ENCODE peak calls at places on chromosomes 12 and 14, in four cellular contexts. I is MM.1S, Z is mammary epithelial cell, P is fibroblast of lung. N is an unnamed sample.

GRCh38 chr14:68966872-68967301 is 12.2 kb downstream of the ACTN1 start:
- DNase-seq in I (no peak), Z (no peak), P (no peak), N (no peak)

GRCh38 chr14:22977684-22978486 is 4.5 kb downstream of the AJUBA start:
- DNase-seq in I (no peak), Z (peak; percentile 38), P (peak; percentile 77), N (peak; percentile 85)

GRCh38 chr14:90880282-90880681 is 64.1 kb upstream of the TTC7B start:
- DNase-seq in I (no peak), Z (no peak), P (no peak), N (no peak)

GRCh38 chr12:92389466-92389865 is 243.8 kb upstream of the BTG1 start:
- DNase-seq in I (no peak), Z (no peak), P (no peak), N (no peak)

GRCh38 chr14:101704140-101704539 is 57.4 kb upstream of the PPP2R5C start:
- DNase-seq in I (no peak), Z (no peak), P (no peak), N (no peak)

GRCh38 chr14:54893151-54893760 is 9.4 kb downstream of the GCH1 start:
- DNase-seq in I (no peak), Z (peak; percentile 86), P (peak; percentile 55), N (no peak)

GRCh38 chr12:49789992-49790391 is 38.2 kb downstream of the NCKAP5L start:
- DNase-seq in I (no peak), Z (no peak), P (no peak), N (no peak)

GRCh38 chr12:120439646-120440247 is 1.8 kb downstream of the COX6A1 start:
- DNase-seq in I (peak; percentile 47), Z (peak; percentile 57), P (peak; percentile 51), N (peak; percentile 30)

GRCh38 chr12:91529829-91530228 is 347.2 kb upstream of the DCN start:
- DNase-seq in I (no peak), Z (peak; percentile 76), P (peak; percentile 12), N (no peak)

GRCh38 chr12:43805149-43805856 is 814 bp downstream of the TWF1 start:
- DNase-seq in I (peak; percentile 21), Z (peak; percentile 16), P (peak; percentile 9), N (no peak)

GRCh38 chr12:91606662-91607377 is 424.2 kb upstream of the DCN start:
- DNase-seq in I (no peak), Z (no peak), P (no peak), N (no peak)

GRCh38 chr14:74975059-74975810 is 19.8 kb upstream of the PGF start:
- DNase-seq in I (no peak), Z (no peak), P (no peak), N (no peak)

GRCh38 chr12:4274396-4274959 is 916 bp downstream of the CCND2 start:
- DNase-seq in I (no peak), Z (peak; percentile 51), P (no peak), N (no peak)

GRCh38 chr12:90048918-90049317 is 340.3 kb upstream of the ATP2B1 start:
- DNase-seq in I (no peak), Z (peak; percentile 12), P (no peak), N (no peak)

GRCh38 chr12:15273896-15274295 is 48.4 kb upstream of the PTPRO start:
- DNase-seq in I (peak; percentile 49), Z (no peak), P (no peak), N (no peak)

GRCh38 chr12:64092507-64092906 is 129.6 kb downstream of the KICS2 start:
- DNase-seq in I (no peak), Z (no peak), P (no peak), N (no peak)

GRCh38 chr14:93271111-93271510 is 61.7 kb downstream of the BTBD7 start:
- DNase-seq in I (no peak), Z (no peak), P (no peak), N (no peak)

GRCh38 chr12:66453111-66453510 is 150.8 kb downstream of the HELB start:
- DNase-seq in I (no peak), Z (no peak), P (no peak), N (no peak)

GRCh38 chr12:94982456-94982855 is 21.0 kb downstream of the NDUFA12 start:
- DNase-seq in I (no peak), Z (no peak), P (peak; percentile 45), N (no peak)

GRCh38 chr12:34286934-34287333 is 264.6 kb downstream of the ALG10 start:
- DNase-seq in I (no peak), Z (no peak), P (no peak), N (no peak)

GRCh38 chr12:74337951-74338350 is 199.7 kb upstream of the ATXN7L3B start:
- DNase-seq in I (no peak), Z (peak; percentile 66), P (peak; percentile 81), N (peak; percentile 15)

GRCh38 chr14:20866963-20867362 is 24.2 kb upstream of the RNASE3 start:
- DNase-seq in I (no peak), Z (peak; percentile 17), P (no peak), N (no peak)

GRCh38 chr14:105493921-105494605 is 3.0 kb downstream of the TEDC1 start:
- DNase-seq in I (no peak), Z (no peak), P (no peak), N (no peak)

GRCh38 chr12:6608592-6609311 is 1.6 kb upstream of the CHD4 start:
- DNase-seq in I (no peak), Z (no peak), P (no peak), N (no peak)

GRCh38 chr12:5390174-5390799 is 41.6 kb upstream of the NTF3 start:
- DNase-seq in I (no peak), Z (no peak), P (peak; percentile 13), N (peak; percentile 4)

GRCh38 chr12:79140711-79141110 is 276.1 kb downstream of the SYT1 start:
- DNase-seq in I (no peak), Z (no peak), P (no peak), N (no peak)

GRCh38 chr12:27013606-27014084 is 539 bp downstream of the TM7SF3 start:
- DNase-seq in I (peak; percentile 12), Z (peak; percentile 30), P (peak; percentile 42), N (no peak)

GRCh38 chr12:19186722-19187661 is 57.5 kb downstream of the PLEKHA5 start:
- DNase-seq in I (peak; percentile 56), Z (peak; percentile 55), P (peak; percentile 48), N (no peak)

GRCh38 chr14:105702275-105702817 is 176.0 kb downstream of the TMEM121 start:
- DNase-seq in I (no peak), Z (no peak), P (no peak), N (no peak)

GRCh38 chr12:10667581-10667980 is 6.3 kb downstream of the STYK1 start:
- DNase-seq in I (no peak), Z (no peak), P (no peak), N (no peak)
- TF ChIP-seq EZH2 in I (no peak), Z (no peak), P (no peak), N (no peak)

DNA sequence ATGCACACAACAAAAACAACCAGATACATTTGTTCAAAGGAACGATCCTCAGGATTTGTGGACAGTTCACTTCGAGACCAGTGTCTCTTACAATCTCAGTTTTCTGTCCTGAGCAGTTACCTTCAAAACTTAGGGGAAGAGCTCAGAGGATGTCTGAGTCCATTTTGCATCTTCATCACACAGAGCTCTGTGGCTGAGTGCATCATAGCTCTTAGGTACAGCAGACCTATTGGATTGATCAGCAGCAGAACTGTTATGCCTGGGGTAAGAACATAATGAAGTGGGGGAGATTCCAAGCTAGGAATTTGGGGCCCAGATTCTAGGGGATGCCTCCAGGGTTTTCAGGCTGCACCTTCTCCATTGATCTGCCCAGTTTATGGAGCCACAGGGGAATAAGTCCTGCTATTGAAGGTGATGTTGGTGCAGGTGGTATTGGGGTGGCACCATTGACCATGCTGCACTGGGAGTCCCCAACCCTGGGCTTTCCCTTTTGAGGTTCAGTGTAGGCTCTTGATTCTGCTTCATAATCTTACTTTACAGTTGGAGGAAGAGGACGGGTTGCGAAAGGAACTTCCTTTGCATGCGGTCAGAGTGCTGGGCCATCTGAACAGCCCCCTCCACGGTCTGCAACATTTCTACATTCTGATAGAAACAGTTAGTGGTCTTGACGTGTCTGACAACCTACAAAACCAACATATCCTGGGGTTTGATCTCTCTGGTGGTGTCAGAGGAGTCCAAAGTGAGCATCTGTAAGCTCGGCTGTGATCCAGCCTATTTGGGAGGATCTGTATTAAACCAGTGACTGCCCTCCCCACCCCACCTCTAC is 112.8 kb downstream of the CHST11 start:
- DNase-seq in I (peak; percentile 50), Z (no peak), P (no peak), N (no peak)
- H3K9ac ChIP-seq in I (no peak overlapping the region), Z (no peak overlapping the region), P (no peak overlapping the region), N (no peak overlapping the region)

GRCh38 chr14:35534130-35534883 is at the start of gene INSM2:
- DNase-seq in I (no peak), Z (no peak), P (no peak), N (no peak)

GRCh38 chr14:35532783-35533356 is 1.1 kb upstream of the INSM2 start:
- DNase-seq in I (no peak), Z (no peak), P (no peak), N (no peak)

GRCh38 chr14:35533357-35534129 is 421 bp upstream of the INSM2 start:
- DNase-seq in I (peak; percentile 48), Z (peak; percentile 63), P (peak; percentile 45), N (no peak)

GRCh38 chr14:35535794-35536112 is 1.8 kb downstream of the INSM2 start:
- DNase-seq in I (no peak), Z (no peak), P (no peak), N (no peak)

DNA sequence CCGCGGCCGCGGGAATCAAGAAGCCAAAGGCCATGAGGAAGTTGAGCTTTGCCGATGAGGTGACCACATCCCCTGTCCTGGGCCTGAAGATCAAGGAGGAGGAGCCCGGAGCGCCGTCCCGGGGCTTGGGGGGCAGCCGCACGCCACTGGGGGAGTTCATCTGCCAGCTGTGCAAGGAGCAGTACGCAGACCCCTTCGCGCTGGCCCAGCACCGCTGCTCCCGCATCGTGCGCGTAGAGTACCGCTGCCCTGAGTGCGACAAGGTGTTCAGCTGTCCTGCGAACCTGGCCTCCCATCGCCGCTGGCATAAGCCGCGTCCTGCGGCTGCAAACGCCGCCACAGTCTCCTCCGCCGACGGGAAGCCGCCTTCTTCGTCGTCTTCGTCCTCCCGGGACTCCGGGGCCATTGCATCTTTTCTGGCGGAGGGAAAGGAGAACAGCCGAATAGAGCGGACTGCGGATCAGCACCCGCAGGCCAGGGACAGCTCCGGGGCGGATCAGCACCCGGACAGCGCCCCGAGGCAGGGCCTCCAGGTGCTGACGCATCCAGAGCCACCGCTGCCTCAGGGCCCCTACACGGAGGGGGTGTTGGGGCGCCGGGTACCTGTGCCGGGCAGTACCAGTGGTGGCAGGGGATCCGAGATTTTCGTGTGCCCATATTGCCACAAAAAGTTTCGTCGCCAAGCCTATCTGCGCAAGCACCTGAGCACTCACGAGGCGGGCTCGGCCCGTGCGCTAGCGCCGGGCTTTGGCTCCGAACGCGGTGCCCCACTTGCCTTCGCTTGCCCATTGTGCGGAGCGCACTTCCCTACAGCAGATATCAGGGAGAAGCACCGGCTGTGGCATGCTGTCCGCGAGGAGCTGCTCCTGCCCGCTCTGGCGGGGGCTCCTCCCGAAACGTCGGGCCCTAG is 1.2 kb downstream of the INSM2 start:
- DNase-seq in I (peak; percentile 48), Z (peak; percentile 68), P (peak; percentile 61), N (no peak)
- TF ChIP-seq EZH2 in I (no peak), Z (peak; percentile 84), P (peak; percentile 89), N (peak; percentile 97)

GRCh38 chr14:64761441-64762043 is 57.3 kb downstream of the PLEKHG3 start:
- DNase-seq in I (no peak), Z (no peak), P (no peak), N (no peak)
- H3K9ac ChIP-seq in I (no peak overlapping the region), Z (peak overlapping the region; percentile 30), P (no peak overlapping the region), N (peak overlapping the region; percentile 58)